ENCODE peak calls at places on chromosome 1, in eight cellular contexts. One of them, this sample, is unnamed.

GRCh38 chr1:12460911-12461621 is 156.9 kb downstream of the DHRS3 start:
- DNase-seq in endothelial cell of umbilical vein: peak
- DNase-seq in HCT116: no peak
- DNase-seq in lung: no peak
- DNase-seq in AG04450: no peak
- DNase-seq in Caco-2: no peak
- DNase-seq in fibroblast of pulmonary artery: no peak
- DNase-seq in transverse colon: peak
- DNase-seq in this sample: peak

GRCh38 chr1:12408662-12409061 is 178.8 kb downstream of the VPS13D start:
- DNase-seq in endothelial cell of umbilical vein: no peak
- DNase-seq in HCT116: no peak
- DNase-seq in lung: no peak
- DNase-seq in AG04450: no peak
- DNase-seq in Caco-2: no peak
- DNase-seq in fibroblast of pulmonary artery: no peak
- DNase-seq in transverse colon: no peak
- DNase-seq in this sample: no peak

GRCh38 chr1:183303901-183304300 is 114.3 kb downstream of the NMNAT2 start:
- DNase-seq in endothelial cell of umbilical vein: no peak
- DNase-seq in HCT116: no peak
- DNase-seq in lung: no peak
- DNase-seq in AG04450: no peak
- DNase-seq in Caco-2: no peak
- DNase-seq in fibroblast of pulmonary artery: peak
- DNase-seq in transverse colon: no peak
- DNase-seq in this sample: no peak

GRCh38 chr1:236734141-236734765 is 48.0 kb downstream of the ACTN2 start:
- DNase-seq in endothelial cell of umbilical vein: peak
- DNase-seq in HCT116: no peak
- DNase-seq in lung: no peak
- DNase-seq in AG04450: no peak
- DNase-seq in Caco-2: no peak
- DNase-seq in fibroblast of pulmonary artery: peak
- DNase-seq in transverse colon: no peak
- DNase-seq in this sample: no peak

GRCh38 chr1:1059494-1060280 is 14.4 kb downstream of the RNF223 start:
- DNase-seq in endothelial cell of umbilical vein: peak
- DNase-seq in HCT116: no peak
- DNase-seq in lung: peak
- DNase-seq in AG04450: no peak
- DNase-seq in Caco-2: peak
- DNase-seq in fibroblast of pulmonary artery: peak
- DNase-seq in transverse colon: peak
- DNase-seq in this sample: peak

GRCh38 chr1:54927475-54928240 is 40.7 kb upstream of the DHCR24 start:
- DNase-seq in endothelial cell of umbilical vein: peak
- DNase-seq in HCT116: no peak
- DNase-seq in lung: no peak
- DNase-seq in AG04450: no peak
- DNase-seq in Caco-2: no peak
- DNase-seq in fibroblast of pulmonary artery: peak
- DNase-seq in transverse colon: no peak
- DNase-seq in this sample: peak

GRCh38 chr1:186082235-186082937 is 292.7 kb downstream of the TPR start:
- DNase-seq in endothelial cell of umbilical vein: peak
- DNase-seq in HCT116: peak
- DNase-seq in lung: peak
- DNase-seq in AG04450: no peak
- DNase-seq in Caco-2: peak
- DNase-seq in fibroblast of pulmonary artery: peak
- DNase-seq in transverse colon: peak
- DNase-seq in this sample: no peak

GRCh38 chr1:43185021-43185420 is 12.9 kb downstream of the CFAP57 start:
- DNase-seq in endothelial cell of umbilical vein: no peak
- DNase-seq in HCT116: no peak
- DNase-seq in lung: no peak
- DNase-seq in AG04450: no peak
- DNase-seq in Caco-2: no peak
- DNase-seq in fibroblast of pulmonary artery: no peak
- DNase-seq in transverse colon: no peak
- DNase-seq in this sample: no peak

GRCh38 chr1:158398818-158399502 is at the start of gene OR10T2:
- DNase-seq in endothelial cell of umbilical vein: no peak
- DNase-seq in HCT116: no peak
- DNase-seq in lung: no peak
- DNase-seq in AG04450: no peak
- DNase-seq in Caco-2: no peak
- DNase-seq in fibroblast of pulmonary artery: no peak
- DNase-seq in transverse colon: no peak
- DNase-seq in this sample: no peak

GRCh38 chr1:207755846-207756692 is 4.2 kb downstream of the CD46 start:
- DNase-seq in endothelial cell of umbilical vein: no peak
- DNase-seq in HCT116: no peak
- DNase-seq in lung: no peak
- DNase-seq in AG04450: no peak
- DNase-seq in Caco-2: no peak
- DNase-seq in fibroblast of pulmonary artery: no peak
- DNase-seq in transverse colon: no peak
- DNase-seq in this sample: no peak

GRCh38 chr1:26401891-26402290 is 8.7 kb upstream of the LIN28A start:
- DNase-seq in endothelial cell of umbilical vein: no peak
- DNase-seq in HCT116: no peak
- DNase-seq in lung: no peak
- DNase-seq in AG04450: no peak
- DNase-seq in Caco-2: no peak
- DNase-seq in fibroblast of pulmonary artery: no peak
- DNase-seq in transverse colon: no peak
- DNase-seq in this sample: no peak

GRCh38 chr1:82494117-82494516 is 693.4 kb downstream of the ADGRL2 start:
- DNase-seq in endothelial cell of umbilical vein: no peak
- DNase-seq in HCT116: no peak
- DNase-seq in lung: no peak
- DNase-seq in AG04450: no peak
- DNase-seq in Caco-2: no peak
- DNase-seq in fibroblast of pulmonary artery: no peak
- DNase-seq in transverse colon: no peak
- DNase-seq in this sample: no peak

GRCh38 chr1:16968372-16968771 is 12.0 kb downstream of the MFAP2 start:
- DNase-seq in endothelial cell of umbilical vein: no peak
- DNase-seq in HCT116: no peak
- DNase-seq in lung: no peak
- DNase-seq in AG04450: no peak
- DNase-seq in Caco-2: no peak
- DNase-seq in fibroblast of pulmonary artery: no peak
- DNase-seq in transverse colon: no peak
- DNase-seq in this sample: no peak

GRCh38 chr1:37822942-37823865 is 15.2 kb upstream of the YRDC start:
- DNase-seq in endothelial cell of umbilical vein: no peak
- DNase-seq in HCT116: no peak
- DNase-seq in lung: no peak
- DNase-seq in AG04450: no peak
- DNase-seq in Caco-2: no peak
- DNase-seq in fibroblast of pulmonary artery: no peak
- DNase-seq in transverse colon: no peak
- DNase-seq in this sample: no peak

GRCh38 chr1:153610334-153611023 is 2.5 kb downstream of the S100A16 start:
- DNase-seq in endothelial cell of umbilical vein: peak
- DNase-seq in HCT116: no peak
- DNase-seq in lung: no peak
- DNase-seq in AG04450: no peak
- DNase-seq in Caco-2: peak
- DNase-seq in fibroblast of pulmonary artery: no peak
- DNase-seq in transverse colon: no peak
- DNase-seq in this sample: no peak

GRCh38 chr1:223733898-223734852 is 21.8 kb downstream of the CAPN2 start:
- DNase-seq in endothelial cell of umbilical vein: no peak
- DNase-seq in HCT116: no peak
- DNase-seq in lung: no peak
- DNase-seq in AG04450: no peak
- DNase-seq in Caco-2: no peak
- DNase-seq in fibroblast of pulmonary artery: no peak
- DNase-seq in transverse colon: peak
- DNase-seq in this sample: no peak

GRCh38 chr1:45326627-45327591 is at the start of gene HPDL:
- DNase-seq in endothelial cell of umbilical vein: peak
- DNase-seq in HCT116: no peak
- DNase-seq in lung: peak
- DNase-seq in AG04450: no peak
- DNase-seq in Caco-2: peak
- DNase-seq in fibroblast of pulmonary artery: peak
- DNase-seq in transverse colon: peak
- DNase-seq in this sample: peak

GRCh38 chr1:107750364-107750959 is 214.5 kb downstream of the VAV3 start:
- DNase-seq in endothelial cell of umbilical vein: peak
- DNase-seq in HCT116: peak
- DNase-seq in lung: peak
- DNase-seq in AG04450: peak
- DNase-seq in Caco-2: peak
- DNase-seq in fibroblast of pulmonary artery: peak
- DNase-seq in transverse colon: peak
- DNase-seq in this sample: peak

GRCh38 chr1:51636765-51637522 is 20.1 kb downstream of the OSBPL9 start:
- DNase-seq in endothelial cell of umbilical vein: peak
- DNase-seq in HCT116: peak
- DNase-seq in lung: no peak
- DNase-seq in AG04450: peak
- DNase-seq in Caco-2: no peak
- DNase-seq in fibroblast of pulmonary artery: peak
- DNase-seq in transverse colon: peak
- DNase-seq in this sample: peak

GRCh38 chr1:34786521-34787325 is 5.7 kb downstream of the GJB3 start:
- DNase-seq in endothelial cell of umbilical vein: peak
- DNase-seq in HCT116: no peak
- DNase-seq in lung: peak
- DNase-seq in AG04450: peak
- DNase-seq in Caco-2: peak
- DNase-seq in fibroblast of pulmonary artery: peak
- DNase-seq in transverse colon: peak
- DNase-seq in this sample: peak

DNA sequence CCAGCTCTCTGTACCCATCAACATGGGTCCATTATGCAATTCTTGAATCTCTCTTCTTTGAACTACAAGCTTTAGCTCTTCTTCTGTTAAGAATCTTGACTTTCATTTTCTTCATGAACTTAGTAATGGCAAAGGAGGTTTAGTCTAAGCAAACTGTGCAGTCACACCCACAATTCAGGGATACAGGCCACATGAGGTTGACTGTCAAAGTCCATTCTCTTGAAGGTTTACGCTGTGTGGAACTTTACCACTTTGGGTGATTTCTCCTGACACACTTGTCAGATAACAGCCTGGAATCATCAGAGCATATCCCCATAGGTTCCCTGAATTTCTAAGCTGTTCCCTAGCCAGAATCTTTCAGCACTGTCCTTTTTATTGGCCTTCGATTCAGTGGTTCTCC is 48.0 kb upstream of the NHLH2 start:
- DNase-seq in endothelial cell of umbilical vein: no peak
- DNase-seq in HCT116: no peak
- DNase-seq in lung: no peak
- DNase-seq in AG04450: no peak
- DNase-seq in Caco-2: no peak
- DNase-seq in fibroblast of pulmonary artery: no peak
- DNase-seq in transverse colon: no peak
- DNase-seq in this sample: no peak
- H3K4me3 ChIP-seq in endothelial cell of umbilical vein: no peak
- H3K4me3 ChIP-seq in HCT116: no peak
- H3K4me3 ChIP-seq in lung: no peak
- H3K4me3 ChIP-seq in AG04450: no peak
- H3K4me3 ChIP-seq in Caco-2: no peak
- H3K4me3 ChIP-seq in fibroblast of pulmonary artery: no peak
- H3K4me3 ChIP-seq in transverse colon: no peak
- H3K4me3 ChIP-seq in this sample: no peak

DNA sequence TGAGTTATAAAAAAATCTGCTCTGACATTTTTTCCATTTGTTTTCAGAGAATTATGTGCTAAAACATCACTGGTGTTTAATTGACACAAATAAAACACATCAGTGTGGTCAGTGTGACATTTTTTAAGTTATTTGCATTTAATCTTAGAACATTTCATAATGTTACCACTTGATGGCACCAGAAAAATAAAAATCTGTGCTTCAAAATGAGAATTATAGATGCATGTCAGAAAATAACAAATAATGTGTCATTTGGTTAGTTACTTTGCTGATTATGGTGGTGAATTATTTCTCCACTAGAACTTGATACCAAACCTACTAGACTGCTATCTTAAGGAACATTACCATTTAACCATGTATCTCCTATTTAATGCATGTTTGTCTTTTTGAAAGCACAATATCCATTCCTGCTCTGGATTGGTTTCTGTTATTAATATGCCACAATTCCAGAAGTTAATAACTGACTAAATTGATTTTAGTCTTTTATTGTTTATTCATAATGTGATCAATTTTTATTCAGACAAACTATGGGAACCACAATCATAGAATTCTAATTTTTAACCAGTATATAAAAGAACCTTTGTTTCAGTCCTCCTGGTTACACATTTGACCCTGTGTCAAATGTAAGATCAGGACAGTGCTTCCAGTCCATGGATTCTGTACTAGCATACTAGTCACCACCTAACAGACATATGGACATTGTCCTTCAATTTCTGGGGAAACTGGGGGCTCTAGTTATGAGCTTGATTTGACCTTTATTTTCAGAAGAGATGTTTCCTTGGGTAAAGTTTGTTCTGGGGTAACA is 81.0 kb downstream of the RPS6KC1 start:
- DNase-seq in endothelial cell of umbilical vein: peak
- DNase-seq in HCT116: no peak
- DNase-seq in lung: no peak
- DNase-seq in AG04450: no peak
- DNase-seq in Caco-2: no peak
- DNase-seq in fibroblast of pulmonary artery: no peak
- DNase-seq in transverse colon: no peak
- DNase-seq in this sample: no peak
- TF ChIP-seq CTCF in endothelial cell of umbilical vein: no peak
- TF ChIP-seq CTCF in HCT116: no peak
- TF ChIP-seq CTCF in lung: no peak
- TF ChIP-seq CTCF in AG04450: no peak
- TF ChIP-seq CTCF in Caco-2: no peak
- TF ChIP-seq CTCF in fibroblast of pulmonary artery: no peak
- TF ChIP-seq CTCF in transverse colon: no peak
- TF ChIP-seq CTCF in this sample: no peak

DNA sequence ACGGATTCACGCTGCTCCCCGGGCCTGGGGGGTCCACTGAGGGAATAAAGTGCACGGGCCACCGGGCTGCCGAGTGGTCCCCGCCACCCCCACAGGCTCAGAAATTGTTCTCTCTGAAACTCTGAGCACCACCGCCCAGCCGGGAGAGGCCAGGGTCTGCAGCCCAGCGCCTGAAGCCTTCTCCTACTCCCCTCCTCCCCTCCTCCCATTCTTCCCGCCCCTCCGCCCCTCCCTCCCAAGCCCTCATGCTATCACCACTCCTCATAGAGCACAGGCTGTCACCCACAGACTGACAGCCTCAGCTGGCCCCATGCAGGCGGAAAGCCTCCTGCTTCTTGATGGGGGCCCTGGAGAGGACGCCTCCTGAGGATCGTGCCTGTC is 707 bp upstream of the GPR153 start:
- DNase-seq in endothelial cell of umbilical vein: no peak
- DNase-seq in HCT116: no peak
- DNase-seq in lung: no peak
- DNase-seq in AG04450: no peak
- DNase-seq in Caco-2: no peak
- DNase-seq in fibroblast of pulmonary artery: no peak
- DNase-seq in transverse colon: no peak
- DNase-seq in this sample: no peak
- H3K4me3 ChIP-seq in endothelial cell of umbilical vein: peak
- H3K4me3 ChIP-seq in HCT116: no peak
- H3K4me3 ChIP-seq in lung: no peak
- H3K4me3 ChIP-seq in AG04450: peak
- H3K4me3 ChIP-seq in Caco-2: peak
- H3K4me3 ChIP-seq in fibroblast of pulmonary artery: peak
- H3K4me3 ChIP-seq in transverse colon: peak
- H3K4me3 ChIP-seq in this sample: peak

GRCh38 chr1:228362141-228362883 is 44.3 kb downstream of the TRIM11 start:
- DNase-seq in endothelial cell of umbilical vein: no peak
- DNase-seq in HCT116: no peak
- DNase-seq in lung: no peak
- DNase-seq in AG04450: no peak
- DNase-seq in Caco-2: peak
- DNase-seq in fibroblast of pulmonary artery: no peak
- DNase-seq in transverse colon: no peak
- DNase-seq in this sample: no peak
- TF ChIP-seq CTCF in endothelial cell of umbilical vein: no peak
- TF ChIP-seq CTCF in HCT116: no peak
- TF ChIP-seq CTCF in lung: no peak
- TF ChIP-seq CTCF in AG04450: no peak
- TF ChIP-seq CTCF in Caco-2: no peak
- TF ChIP-seq CTCF in fibroblast of pulmonary artery: no peak
- TF ChIP-seq CTCF in transverse colon: no peak
- TF ChIP-seq CTCF in this sample: no peak